ENCODE peak calls at places on chromosome 6, in nine cellular contexts. X, C, I, Z, N, J, K, V and L are unnamed samples.

GRCh38 chr6:41625442-41625841 is 12.8 kb upstream of the MDFI start:
- DNase-seq in X (no peak), C (peak; percentile 77), I (no peak), Z (peak; percentile 89), N (no peak), J (no peak), K (no peak), V (no peak), L (no peak)

GRCh38 chr6:84825461-84825860 is 61.1 kb upstream of the TBX18 start:
- DNase-seq in X (peak; percentile 89), C (peak; percentile 69), I (no peak), Z (no peak), N (no peak), J (no peak), K (no peak), V (no peak), L (no peak)

GRCh38 chr6:43773050-43773956 is 3.3 kb downstream of the VEGFA start:
- DNase-seq in X (peak; percentile 63), C (peak; percentile 86), I (peak; percentile 75), Z (peak; percentile 64), N (no peak), J (no peak), K (peak; percentile 59), V (no peak), L (peak; percentile 90)

GRCh38 chr6:19838442-19839236 is 1.5 kb downstream of the ID4 start:
- DNase-seq in X (no peak), C (no peak), I (no peak), Z (no peak), N (no peak), J (no peak), K (peak; percentile 75), V (no peak), L (peak; percentile 72)

GRCh38 chr6:170235726-170236125 is 55.2 kb downstream of the DLL1 start:
- DNase-seq in X (no peak), C (no peak), I (no peak), Z (no peak), N (no peak), J (no peak), K (no peak), V (no peak), L (no peak)

GRCh38 chr6:113701552-113702254 is 155.4 kb upstream of the MARCKS start:
- DNase-seq in X (no peak), C (no peak), I (no peak), Z (no peak), N (no peak), J (no peak), K (no peak), V (no peak), L (no peak)

GRCh38 chr6:131597448-131597847 is 24.4 kb downstream of the ARG1 start:
- DNase-seq in X (peak; percentile 5), C (peak; percentile 2), I (no peak), Z (no peak), N (no peak), J (no peak), K (no peak), V (no peak), L (no peak)

GRCh38 chr6:83546636-83547035 is 34.3 kb downstream of the PRSS35 start:
- DNase-seq in X (no peak), C (no peak), I (no peak), Z (no peak), N (no peak), J (no peak), K (no peak), V (no peak), L (no peak)

GRCh38 chr6:30700340-30700739 is 9.6 kb upstream of the NRM start:
- DNase-seq in X (no peak), C (no peak), I (no peak), Z (no peak), N (no peak), J (no peak), K (no peak), V (no peak), L (no peak)

GRCh38 chr6:137920331-137920730 is 53.3 kb downstream of the TNFAIP3 start:
- DNase-seq in X (no peak), C (no peak), I (no peak), Z (no peak), N (no peak), J (no peak), K (no peak), V (no peak), L (no peak)

GRCh38 chr6:138387577-138388368 is 10.1 kb downstream of the SMIM28 start:
- DNase-seq in X (no peak), C (no peak), I (no peak), Z (no peak), N (no peak), J (no peak), K (no peak), V (no peak), L (no peak)

GRCh38 chr6:134039116-134039515 is 13.3 kb downstream of the SLC2A12 start:
- DNase-seq in X (no peak), C (no peak), I (no peak), Z (no peak), N (no peak), J (no peak), K (no peak), V (no peak), L (no peak)

GRCh38 chr6:170000071-170000843 is 248.8 kb downstream of the ERMARD start:
- DNase-seq in X (no peak), C (no peak), I (no peak), Z (no peak), N (no peak), J (peak; percentile 67), K (no peak), V (no peak), L (peak; percentile 13)

GRCh38 chr6:164856138-164856537 is 453.3 kb downstream of the C6orf118 start:
- DNase-seq in X (no peak), C (no peak), I (no peak), Z (no peak), N (no peak), J (no peak), K (no peak), V (no peak), L (peak; percentile 14)

GRCh38 chr6:138815797-138816528 is 20.1 kb downstream of the ECT2L start:
- DNase-seq in X (peak; percentile 76), C (peak; percentile 52), I (no peak), Z (no peak), N (peak; percentile 36), J (no peak), K (no peak), V (peak; percentile 45), L (peak; percentile 45)

GRCh38 chr6:72650081-72650745 is 28.3 kb downstream of the KCNQ5 start:
- DNase-seq in X (peak; percentile 7), C (peak; percentile 23), I (no peak), Z (no peak), N (no peak), J (no peak), K (no peak), V (no peak), L (no peak)

GRCh38 chr6:139834232-139834631 is 459.8 kb upstream of the CITED2 start:
- DNase-seq in X (no peak), C (no peak), I (no peak), Z (no peak), N (no peak), J (no peak), K (no peak), V (no peak), L (no peak)

GRCh38 chr6:44381739-44382138 is 5.8 kb upstream of the CDC5L start:
- DNase-seq in X (peak; percentile 24), C (no peak), I (no peak), Z (no peak), N (no peak), J (no peak), K (no peak), V (no peak), L (no peak)

GRCh38 chr6:125957845-125958244 is 1.3 kb downstream of the HINT3 start:
- DNase-seq in X (peak; percentile 71), C (peak; percentile 54), I (no peak), Z (no peak), N (no peak), J (no peak), K (no peak), V (no peak), L (peak; percentile 18)

GRCh38 chr6:1634081-1634480 is 24.4 kb downstream of the FOXC1 start:
- DNase-seq in X (no peak), C (no peak), I (no peak), Z (no peak), N (no peak), J (no peak), K (no peak), V (no peak), L (peak; percentile 42)

GRCh38 chr6:75143186-75143585 is 62.7 kb downstream of the COL12A1 start:
- DNase-seq in X (peak; percentile 97), C (no peak), I (no peak), Z (no peak), N (no peak), J (no peak), K (no peak), V (peak; percentile 80), L (no peak)

GRCh38 chr6:12403201-12403826 is 113.2 kb downstream of the EDN1 start:
- DNase-seq in X (peak; percentile 81), C (peak; percentile 69), I (no peak), Z (no peak), N (peak; percentile 24), J (no peak), K (no peak), V (no peak), L (no peak)

GRCh38 chr6:13581700-13582229 is 7.4 kb downstream of the SIRT5 start:
- DNase-seq in X (no peak), C (no peak), I (no peak), Z (no peak), N (no peak), J (no peak), K (no peak), V (no peak), L (no peak)

GRCh38 chr6:66429220-66429619 is 722.2 kb upstream of the EYS start:
- DNase-seq in X (peak; percentile 66), C (no peak), I (no peak), Z (no peak), N (no peak), J (no peak), K (no peak), V (no peak), L (no peak)